ENCODE peak calls at places on chromosomes 6 and 20, in eight cellular contexts. O is astrocyte of the spinal cord, C is B cell, R is vagina, G is cardiac fibroblast, A is prostate gland, Z is adrenal gland, I is fibroblast of pulmonary artery. T is an unnamed sample.

GRCh38 chr20:45948742-45949541 is 14.5 kb downstream of the PCIF1 start:
- DNase-seq in O (no peak), C (no peak), R (no peak), G (no peak), A (no peak), Z (no peak), I (no peak), T (no peak)

GRCh38 chr6:93047033-93047432 is 372.3 kb downstream of the EPHA7 start:
- DNase-seq in O (no peak), C (no peak), R (no peak), G (no peak), A (no peak), Z (no peak), I (no peak), T (no peak)

GRCh38 chr6:3309391-3310050 is 50.8 kb downstream of the PSMG4 start:
- DNase-seq in O (no peak), C (no peak), R (no peak), G (no peak), A (no peak), Z (no peak), I (no peak), T (no peak)

GRCh38 chr6:106677282-106677681 is 47.9 kb downstream of the QRSL1 start:
- DNase-seq in O (no peak), C (no peak), R (no peak), G (no peak), A (no peak), Z (no peak), I (no peak), T (no peak)

GRCh38 chr6:114039835-114040234 is 68.9 kb upstream of the HDAC2 start:
- DNase-seq in O (no peak), C (no peak), R (no peak), G (no peak), A (no peak), Z (no peak), I (no peak), T (no peak)

GRCh38 chr20:12737900-12738299 is 270.9 kb upstream of the SPTLC3 start:
- DNase-seq in O (no peak), C (no peak), R (no peak), G (no peak), A (no peak), Z (no peak), I (no peak), T (no peak)

GRCh38 chr20:58721951-58722371 is 29.4 kb downstream of the NPEPL1 start:
- DNase-seq in O (no peak), C (no peak), R (peak), G (no peak), A (no peak), Z (peak), I (no peak), T (peak)

GRCh38 chr6:50030777-50031562 is 9.2 kb upstream of the DEFB110 start:
- DNase-seq in O (no peak), C (no peak), R (no peak), G (no peak), A (no peak), Z (peak), I (no peak), T (no peak)

GRCh38 chr6:328924-329323 is 36.6 kb downstream of the DUSP22 start:
- DNase-seq in O (no peak), C (no peak), R (no peak), G (no peak), A (no peak), Z (no peak), I (no peak), T (no peak)

GRCh38 chr6:34795836-34796425 is 4.0 kb downstream of the BLTP3A start:
- DNase-seq in O (peak), C (no peak), R (no peak), G (peak), A (no peak), Z (no peak), I (peak), T (no peak)

GRCh38 chr6:84645000-84645399 is 119.4 kb downstream of the TBX18 start:
- DNase-seq in O (peak), C (no peak), R (no peak), G (peak), A (no peak), Z (no peak), I (peak), T (no peak)

GRCh38 chr6:37688088-37688850 is 9.4 kb downstream of the MDGA1 start:
- DNase-seq in O (no peak), C (no peak), R (no peak), G (no peak), A (no peak), Z (peak), I (no peak), T (no peak)

GRCh38 chr6:156729248-156729647 is 47.9 kb upstream of the ARID1B start:
- DNase-seq in O (peak), C (no peak), R (no peak), G (peak), A (no peak), Z (no peak), I (peak), T (no peak)

GRCh38 chr6:158611600-158612041 is 32.9 kb downstream of the DYNLT1 start:
- DNase-seq in O (no peak), C (no peak), R (no peak), G (no peak), A (no peak), Z (no peak), I (no peak), T (peak)

GRCh38 chr6:14211596-14211961 is 94.0 kb downstream of the CD83 start:
- DNase-seq in O (no peak), C (no peak), R (peak), G (peak), A (peak), Z (peak), I (peak), T (peak)

GRCh38 chr6:3139090-3139903 is 18.0 kb downstream of the TUBB2A start:
- DNase-seq in O (peak), C (peak), R (no peak), G (peak), A (peak), Z (peak), I (peak), T (no peak)

GRCh38 chr6:125163811-125164210 is 10.2 kb downstream of the TPD52L1 start:
- DNase-seq in O (no peak), C (no peak), R (no peak), G (no peak), A (no peak), Z (no peak), I (no peak), T (no peak)

GRCh38 chr6:89895273-89895874 is 1.1 kb downstream of the GJA10 start:
- DNase-seq in O (peak), C (no peak), R (no peak), G (peak), A (no peak), Z (peak), I (peak), T (no peak)

GRCh38 chr6:12024715-12025434 is 12.8 kb downstream of the HIVEP1 start:
- DNase-seq in O (peak), C (no peak), R (no peak), G (peak), A (no peak), Z (no peak), I (peak), T (no peak)

GRCh38 chr20:40547492-40548129 is 141.4 kb downstream of the MAFB start:
- DNase-seq in O (peak), C (no peak), R (no peak), G (no peak), A (no peak), Z (no peak), I (peak), T (no peak)

GRCh38 chr20:62685781-62686555 is 22.7 kb upstream of the NTSR1 start:
- DNase-seq in O (no peak), C (peak), R (no peak), G (no peak), A (peak), Z (peak), I (no peak), T (no peak)

GRCh38 chr20:48864254-48864653 is 36.5 kb upstream of the PREX1 start:
- DNase-seq in O (no peak), C (no peak), R (no peak), G (no peak), A (no peak), Z (no peak), I (no peak), T (no peak)

GRCh38 chr6:93136111-93136510 is 283.2 kb downstream of the EPHA7 start:
- DNase-seq in O (no peak), C (no peak), R (no peak), G (no peak), A (no peak), Z (no peak), I (no peak), T (no peak)

GRCh38 chr20:40488401-40488800 is 200.6 kb downstream of the MAFB start:
- DNase-seq in O (peak), C (no peak), R (no peak), G (no peak), A (no peak), Z (no peak), I (no peak), T (no peak)

GRCh38 chr6:29141606-29142005 is 29.1 kb upstream of the OR2J2 start:
- DNase-seq in O (no peak), C (no peak), R (no peak), G (no peak), A (no peak), Z (no peak), I (no peak), T (no peak)

GRCh38 chr6:32195902-32196681 is 3.6 kb upstream of the GPSM3 start:
- DNase-seq in O (peak), C (peak), R (peak), G (peak), A (peak), Z (peak), I (peak), T (peak)

GRCh38 chr6:31792090-31792374 is 3.5 kb downstream of the VARS1 start:
- DNase-seq in O (no peak), C (no peak), R (no peak), G (no peak), A (no peak), Z (no peak), I (no peak), T (no peak)

GRCh38 chr20:50982372-50982771 is 23.8 kb downstream of the MOCS3 start:
- DNase-seq in O (peak), C (no peak), R (no peak), G (peak), A (peak), Z (no peak), I (peak), T (no peak)

GRCh38 chr20:15937179-15937578 is 636.1 kb downstream of the KIF16B start:
- DNase-seq in O (no peak), C (peak), R (no peak), G (no peak), A (no peak), Z (no peak), I (no peak), T (no peak)

GRCh38 chr6:107271208-107271790 is 156.0 kb upstream of the BEND3 start:
- DNase-seq in O (no peak), C (no peak), R (no peak), G (no peak), A (no peak), Z (no peak), I (no peak), T (no peak)

GRCh38 chr6:43898358-43899131 is 128.5 kb downstream of the VEGFA start:
- DNase-seq in O (no peak), C (no peak), R (no peak), G (no peak), A (no peak), Z (no peak), I (no peak), T (no peak)

GRCh38 chr6:25392372-25392771 is 113.2 kb downstream of the CARMIL1 start:
- DNase-seq in O (no peak), C (no peak), R (no peak), G (peak), A (no peak), Z (no peak), I (peak), T (no peak)

GRCh38 chr20:19692685-19693119 is 65.4 kb upstream of the RIN2 start:
- DNase-seq in O (peak), C (peak), R (no peak), G (peak), A (peak), Z (peak), I (peak), T (peak)

GRCh38 chr6:1144842-1145755 is 166.8 kb upstream of the FOXQ1 start:
- DNase-seq in O (peak), C (no peak), R (no peak), G (no peak), A (no peak), Z (no peak), I (no peak), T (no peak)

GRCh38 chr6:145733770-145734169 is 1.6 kb downstream of the EPM2A start:
- DNase-seq in O (no peak), C (no peak), R (no peak), G (no peak), A (no peak), Z (no peak), I (no peak), T (no peak)

GRCh38 chr6:38160831-38161230 is 341.3 kb downstream of the ZFAND3 start:
- DNase-seq in O (no peak), C (no peak), R (no peak), G (no peak), A (no peak), Z (no peak), I (no peak), T (no peak)

GRCh38 chr6:35089216-35089934 is 51.8 kb downstream of the TCP11 start:
- DNase-seq in O (no peak), C (no peak), R (no peak), G (no peak), A (no peak), Z (no peak), I (no peak), T (no peak)

GRCh38 chr6:25757936-25758642 is 3.5 kb downstream of the SLC17A4 start:
- DNase-seq in O (no peak), C (no peak), R (no peak), G (no peak), A (no peak), Z (no peak), I (no peak), T (no peak)

GRCh38 chr20:58044286-58044685 is 184.2 kb downstream of the ANKRD60 start:
- DNase-seq in O (no peak), C (no peak), R (no peak), G (no peak), A (no peak), Z (no peak), I (no peak), T (no peak)

GRCh38 chr6:73460044-73460443 is 1.5 kb upstream of the MTO1 start:
- DNase-seq in O (no peak), C (no peak), R (no peak), G (no peak), A (no peak), Z (no peak), I (no peak), T (no peak)

GRCh38 chr20:47784256-47784598 is 1.1 kb downstream of the SULF2 start:
- DNase-seq in O (no peak), C (peak), R (no peak), G (no peak), A (no peak), Z (no peak), I (no peak), T (no peak)

GRCh38 chr20:47782920-47783552 is 2.2 kb downstream of the SULF2 start:
- DNase-seq in O (no peak), C (no peak), R (no peak), G (no peak), A (no peak), Z (no peak), I (no peak), T (no peak)

GRCh38 chr20:47785321-47785899 is at the start of gene SULF2:
- DNase-seq in O (no peak), C (peak), R (no peak), G (peak), A (no peak), Z (peak), I (peak), T (no peak)

GRCh38 chr20:47785900-47786762 is 850 bp upstream of the SULF2 start:
- DNase-seq in O (peak), C (peak), R (no peak), G (peak), A (peak), Z (peak), I (peak), T (peak)

DNA sequence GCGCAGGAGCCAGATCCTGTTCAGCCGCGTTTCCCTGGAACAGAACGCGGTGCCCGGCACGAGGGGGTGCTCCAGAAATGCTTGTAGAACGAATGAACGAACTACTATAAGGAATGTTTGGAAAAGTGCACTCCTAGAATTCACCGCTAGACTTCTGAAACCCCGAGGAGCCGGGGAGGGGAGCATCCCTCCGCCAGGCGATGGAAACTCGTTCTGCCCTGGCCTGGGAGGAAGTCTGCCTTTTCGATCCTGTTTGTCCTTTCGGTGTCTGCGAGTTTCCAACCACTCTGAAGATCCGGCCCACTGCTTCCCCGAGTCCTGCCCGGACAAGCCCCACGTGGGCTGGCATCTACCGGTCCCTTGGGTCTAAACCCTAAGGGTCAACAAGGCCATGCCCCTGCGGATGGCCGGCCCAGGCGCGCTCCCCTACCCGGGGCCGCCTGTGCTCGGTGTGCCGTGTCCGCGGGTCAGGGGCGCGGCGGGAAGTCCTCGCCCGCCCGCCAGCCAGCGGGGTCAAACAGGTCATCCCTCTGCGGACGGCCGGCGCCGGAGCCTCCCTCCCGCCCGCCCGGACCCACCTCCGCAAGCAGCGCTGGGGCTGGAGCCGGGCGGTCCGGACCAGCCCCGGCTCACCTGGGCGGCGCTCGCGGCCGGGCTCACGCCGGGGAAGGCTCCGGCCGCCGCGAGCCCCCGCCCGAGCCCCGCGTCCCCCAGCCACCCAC is 521 bp downstream of the SULF2 start:
- DNase-seq in O (peak), C (peak), R (no peak), G (peak), A (peak), Z (peak), I (peak), T (no peak)
- TF ChIP-seq CTCF in O (no peak), C (no peak), R (no peak), G (no peak), A (peak), Z (peak), I (peak), T (peak)

GRCh38 chr6:71886184-71887005 is at the start of gene RIMS1:
- DNase-seq in O (peak), C (peak), R (no peak), G (peak), A (no peak), Z (peak), I (peak), T (peak)
- TF ChIP-seq CTCF in O (peak), C (no peak), R (no peak), G (peak), A (no peak), Z (peak), I (peak), T (peak)

DNA sequence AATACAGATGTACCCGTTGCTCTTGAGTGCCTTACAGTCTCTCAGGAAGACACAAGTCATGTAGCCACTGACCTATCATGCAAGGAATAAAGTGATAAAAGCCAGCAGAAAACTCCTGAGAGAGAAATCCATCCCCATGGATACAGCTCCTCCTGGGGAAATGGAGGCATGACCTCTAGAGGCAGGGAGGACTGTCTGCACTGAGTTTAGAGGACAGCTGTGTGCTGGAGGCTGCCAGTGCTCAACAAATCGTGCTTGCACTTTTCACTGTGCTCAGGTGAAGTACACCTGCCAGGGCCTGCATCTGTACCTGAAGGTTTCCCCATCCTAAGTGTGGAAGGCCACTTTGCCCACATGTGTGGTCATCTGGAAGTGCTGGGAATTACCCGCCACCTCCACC is 12.1 kb downstream of the CD93 start:
- DNase-seq in O (no peak), C (no peak), R (no peak), G (no peak), A (no peak), Z (no peak), I (no peak), T (no peak)
- TF ChIP-seq CTCF in O (no peak), C (no peak), R (no peak), G (no peak), A (no peak), Z (no peak), I (no peak), T (no peak)

GRCh38 chr6:20559924-20560551 is 25.8 kb downstream of the CDKAL1 start:
- DNase-seq in O (no peak), C (no peak), R (no peak), G (peak), A (no peak), Z (no peak), I (peak), T (no peak)
- TF ChIP-seq CTCF in O (no peak), C (no peak), R (no peak), G (no peak), A (no peak), Z (no peak), I (no peak), T (peak)

GRCh38 chr6:137705166-137706064 is 161.6 kb upstream of the TNFAIP3 start:
- DNase-seq in O (peak), C (peak), R (no peak), G (peak), A (peak), Z (peak), I (peak), T (no peak)
- TF ChIP-seq CTCF in O (peak), C (peak), R (no peak), G (peak), A (peak), Z (peak), I (peak), T (peak)

GRCh38 chr6:168197636-168198301 is 118.8 kb upstream of the FRMD1 start:
- DNase-seq in O (no peak), C (no peak), R (no peak), G (no peak), A (no peak), Z (no peak), I (no peak), T (peak)

GRCh38 chr6:168201799-168202198 is 117.8 kb downstream of the DACT2 start:
- DNase-seq in O (no peak), C (no peak), R (no peak), G (no peak), A (no peak), Z (no peak), I (no peak), T (no peak)

GRCh38 chr6:168198302-168199180 is 119.5 kb upstream of the FRMD1 start:
- DNase-seq in O (no peak), C (no peak), R (no peak), G (no peak), A (no peak), Z (no peak), I (no peak), T (no peak)

GRCh38 chr6:168200571-168201134 is 118.9 kb downstream of the DACT2 start:
- DNase-seq in O (no peak), C (no peak), R (no peak), G (no peak), A (no peak), Z (no peak), I (no peak), T (no peak)

DNA sequence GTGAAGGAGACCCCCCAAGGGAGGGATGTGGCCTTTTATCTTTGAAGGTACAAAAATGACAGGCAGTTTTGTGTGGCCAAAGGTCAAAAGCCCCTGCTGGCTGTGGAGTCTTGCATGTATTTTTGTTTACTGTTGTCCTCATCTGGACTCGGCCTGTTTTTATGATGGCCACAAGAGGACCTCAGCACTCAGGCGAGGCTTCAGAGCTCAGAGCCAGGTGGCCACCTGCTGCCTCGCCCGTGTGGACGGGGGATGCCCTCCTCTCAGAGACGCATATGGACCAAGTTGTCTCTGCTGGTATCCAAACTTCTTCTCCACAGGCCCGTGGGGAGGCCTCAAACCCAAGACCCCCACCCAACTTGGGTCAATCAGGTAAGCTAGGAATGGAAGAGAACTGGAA is 118.2 kb downstream of the DACT2 start:
- DNase-seq in O (no peak), C (no peak), R (no peak), G (peak), A (no peak), Z (no peak), I (no peak), T (no peak)
- TF ChIP-seq CTCF in O (no peak), C (no peak), R (no peak), G (no peak), A (no peak), Z (peak), I (peak), T (peak)

T was measured in type B pancreatic cell.